ENCODE peak calls at places on chromosome 19, in four cellular contexts. One of them, this sample, is unnamed. For H3K4me1, the result is how much of the 10 kb centered on the place peaks cover.

GRCh38 chr19:53047379-53047778 is 2.8 kb downstream of the ERVV-2 start:
- DNase-seq in fibroblast of lung: no peak
- DNase-seq in hepatocyte: no peak
- DNase-seq in PC-3: no peak
- DNase-seq in this sample: no peak

GRCh38 chr19:33449799-33450198 is 71.8 kb downstream of the PEPD start:
- DNase-seq in fibroblast of lung: no peak
- DNase-seq in hepatocyte: no peak
- DNase-seq in PC-3: no peak
- DNase-seq in this sample: no peak

GRCh38 chr19:53992815-53993214 is 1.4 kb downstream of the CACNG6 start:
- DNase-seq in fibroblast of lung: no peak
- DNase-seq in hepatocyte: no peak
- DNase-seq in PC-3: no peak
- DNase-seq in this sample: no peak

GRCh38 chr19:6935618-6936017 is 48.2 kb downstream of the ADGRE1 start:
- DNase-seq in fibroblast of lung: no peak
- DNase-seq in hepatocyte: no peak
- DNase-seq in PC-3: no peak
- DNase-seq in this sample: no peak

GRCh38 chr19:38319421-38320258 is at the start of gene KCNK6:
- DNase-seq in fibroblast of lung: peak
- DNase-seq in hepatocyte: peak
- DNase-seq in PC-3: no peak
- DNase-seq in this sample: peak

GRCh38 chr19:9189538-9189937 is 10.8 kb downstream of the OR7D2 start:
- DNase-seq in fibroblast of lung: no peak
- DNase-seq in hepatocyte: no peak
- DNase-seq in PC-3: no peak
- DNase-seq in this sample: no peak

GRCh38 chr19:27966390-27966816 is 1246.5 kb downstream of the UQCRFS1 start:
- DNase-seq in fibroblast of lung: peak
- DNase-seq in hepatocyte: peak
- DNase-seq in PC-3: peak
- DNase-seq in this sample: no peak

GRCh38 chr19:43966079-43966694 is 15.2 kb downstream of the ZNF221 start:
- DNase-seq in fibroblast of lung: peak
- DNase-seq in hepatocyte: no peak
- DNase-seq in PC-3: no peak
- DNase-seq in this sample: no peak

GRCh38 chr19:17348700-17349099 is 11.3 kb downstream of the GTPBP3 start:
- DNase-seq in fibroblast of lung: peak
- DNase-seq in hepatocyte: peak
- DNase-seq in PC-3: peak
- DNase-seq in this sample: peak

GRCh38 chr19:37077615-37077928 is 661 bp upstream of the ZNF420 start:
- DNase-seq in fibroblast of lung: peak
- DNase-seq in hepatocyte: no peak
- DNase-seq in PC-3: peak
- DNase-seq in this sample: no peak

GRCh38 chr19:47670736-47671135 is 42.5 kb upstream of the EHD2 start:
- DNase-seq in fibroblast of lung: no peak
- DNase-seq in hepatocyte: no peak
- DNase-seq in PC-3: no peak
- DNase-seq in this sample: no peak
- H3K4me1 ChIP-seq in fibroblast of lung: under half
- H3K4me1 ChIP-seq in hepatocyte: under half
- H3K4me1 ChIP-seq in PC-3: under half
- H3K4me1 ChIP-seq in this sample: under half

GRCh38 chr19:41324921-41325639 is 15.1 kb downstream of the CCDC97 start:
- DNase-seq in fibroblast of lung: peak
- DNase-seq in hepatocyte: peak
- DNase-seq in PC-3: peak
- DNase-seq in this sample: peak
- H3K4me3 ChIP-seq in fibroblast of lung: no peak
- H3K4me3 ChIP-seq in hepatocyte: peak
- H3K4me3 ChIP-seq in PC-3: no peak
- H3K4me3 ChIP-seq in this sample: no peak

GRCh38 chr19:5827891-5828660 is 11.4 kb downstream of the FUT6 start:
- DNase-seq in fibroblast of lung: peak
- DNase-seq in hepatocyte: peak
- DNase-seq in PC-3: peak
- DNase-seq in this sample: peak
- H3K4me2 ChIP-seq in fibroblast of lung: peak
- H3K4me2 ChIP-seq in hepatocyte: peak
- H3K4me2 ChIP-seq in PC-3: peak
- H3K4me2 ChIP-seq in this sample: peak

GRCh38 chr19:4115050-4115817 is 8.7 kb downstream of the MAP2K2 start:
- DNase-seq in fibroblast of lung: no peak
- DNase-seq in hepatocyte: no peak
- DNase-seq in PC-3: no peak
- DNase-seq in this sample: no peak
- H3K4me1 ChIP-seq in fibroblast of lung: under half
- H3K4me1 ChIP-seq in hepatocyte: under half
- H3K4me1 ChIP-seq in PC-3: under half
- H3K4me1 ChIP-seq in this sample: under half

DNA sequence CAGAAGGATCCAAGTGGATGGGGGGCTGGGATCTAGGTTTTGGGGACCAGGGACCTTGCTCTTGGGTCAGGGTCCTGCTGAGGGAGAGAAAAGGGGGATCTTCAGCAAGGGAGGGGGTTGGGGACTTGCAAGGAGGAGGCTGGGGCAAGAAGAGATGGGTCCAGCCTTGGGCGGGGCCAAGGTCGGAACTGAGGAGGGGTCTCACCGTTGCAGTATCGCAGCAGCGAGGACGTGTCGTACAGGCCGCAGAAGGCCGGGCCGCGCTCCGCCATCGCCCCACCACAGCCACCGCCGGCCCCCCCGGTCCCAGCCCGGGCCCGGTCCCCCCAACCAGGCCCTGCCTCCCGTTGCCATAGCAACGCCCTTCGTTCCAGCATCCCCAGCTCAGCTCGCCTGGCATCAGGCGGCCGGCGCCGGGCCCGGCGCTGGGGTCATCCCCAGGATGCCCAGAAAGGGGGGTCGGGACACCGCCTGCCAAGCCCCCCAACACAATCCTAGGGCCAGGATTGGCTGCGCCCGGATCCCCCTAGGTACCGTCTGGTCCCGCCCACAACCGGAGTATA is 6.0 kb upstream of the EML2 start:
- DNase-seq in fibroblast of lung: no peak
- DNase-seq in hepatocyte: no peak
- DNase-seq in PC-3: no peak
- DNase-seq in this sample: no peak
- H3K4me3 ChIP-seq in fibroblast of lung: peak
- H3K4me3 ChIP-seq in hepatocyte: no peak
- H3K4me3 ChIP-seq in PC-3: peak
- H3K4me3 ChIP-seq in this sample: peak

DNA sequence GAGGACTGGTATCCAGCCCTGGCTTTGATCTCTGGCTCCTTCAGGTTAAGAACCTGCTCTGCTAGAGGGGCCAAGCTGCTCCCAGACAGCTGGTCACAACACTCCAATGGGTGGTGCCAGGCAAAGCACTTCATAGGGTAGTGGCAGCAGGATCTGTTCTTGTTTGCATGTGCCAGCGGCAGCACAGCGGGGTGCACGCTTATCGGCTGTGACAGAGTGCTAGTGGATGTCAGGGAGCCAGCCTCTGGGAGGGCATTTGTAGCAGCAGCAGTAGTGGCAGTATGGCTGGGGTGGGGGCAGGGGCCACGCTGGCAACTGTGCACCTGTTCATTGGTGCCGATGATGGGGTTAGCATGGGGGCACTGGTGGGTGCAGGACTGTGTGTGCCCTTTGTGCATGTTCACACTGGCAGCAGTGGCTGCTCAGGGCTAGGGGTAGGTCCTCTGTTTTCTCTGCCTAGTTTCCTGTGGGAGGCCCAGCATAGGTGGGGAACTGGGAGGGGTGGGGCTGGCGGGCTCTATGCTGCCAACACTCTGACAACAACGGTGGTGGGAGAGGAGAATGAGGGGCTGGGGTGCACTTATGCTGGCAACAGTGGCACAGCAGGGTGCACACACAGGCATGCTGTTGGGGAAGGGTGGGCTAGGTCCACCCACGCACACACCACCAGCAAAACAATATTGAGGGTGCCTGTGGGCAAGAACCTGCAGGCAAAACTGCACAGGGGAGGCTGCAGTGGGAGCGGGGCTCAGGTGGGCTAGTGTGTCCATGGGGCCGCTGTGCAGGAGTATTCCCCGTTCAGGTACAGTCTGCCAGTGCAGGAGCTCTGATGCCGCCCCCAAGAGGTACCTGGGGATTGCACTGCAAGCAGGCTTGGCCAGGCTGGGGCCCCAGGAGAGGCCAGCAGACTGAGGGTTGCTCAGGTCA is 19.3 kb downstream of the AP1M1 start:
- DNase-seq in fibroblast of lung: no peak
- DNase-seq in hepatocyte: no peak
- DNase-seq in PC-3: no peak
- DNase-seq in this sample: no peak
- H3K4me2 ChIP-seq in fibroblast of lung: no peak
- H3K4me2 ChIP-seq in hepatocyte: no peak
- H3K4me2 ChIP-seq in PC-3: no peak
- H3K4me2 ChIP-seq in this sample: no peak

DNA sequence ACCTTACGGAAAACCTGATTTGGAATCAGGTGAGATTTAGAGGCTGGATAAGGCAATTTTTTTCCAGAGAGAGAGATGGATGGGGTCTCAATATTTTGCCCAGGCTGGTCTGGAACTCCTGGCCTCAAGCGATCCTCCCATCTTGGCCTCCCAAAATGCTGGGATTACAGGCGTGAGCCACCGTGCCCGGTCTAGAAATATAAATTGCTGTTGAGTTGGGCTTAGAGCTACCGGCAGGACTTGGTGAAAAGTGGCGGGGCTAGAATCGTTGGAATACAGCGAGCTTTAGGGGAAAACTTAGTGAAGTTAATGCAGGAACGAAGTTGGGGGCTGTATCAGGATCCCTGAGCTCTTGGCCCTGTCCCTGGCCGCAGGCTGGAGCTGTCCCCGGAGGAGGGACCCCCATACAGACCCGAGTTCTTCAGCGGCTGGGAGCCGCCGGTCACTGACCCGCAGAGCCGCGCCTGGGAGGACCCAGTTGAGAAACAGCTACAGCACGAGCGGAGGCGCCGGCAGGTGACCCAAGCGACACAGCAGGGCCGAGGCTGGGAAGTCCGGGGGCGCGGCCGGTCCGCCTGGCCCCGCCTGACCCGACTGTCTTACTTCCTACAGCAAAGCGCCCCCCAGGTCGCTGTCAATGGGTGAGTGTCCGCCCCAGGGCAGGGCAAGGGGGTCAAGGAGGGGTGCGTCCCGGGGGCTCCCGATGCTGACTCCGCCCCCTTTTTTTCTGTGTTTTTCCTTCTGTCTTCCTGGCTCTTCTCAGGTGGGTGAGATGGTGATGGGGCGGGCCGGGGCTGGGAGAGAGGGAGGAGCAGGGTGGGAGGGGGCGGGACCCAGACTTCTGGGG is 7.6 kb downstream of the EPS8L1 start:
- DNase-seq in fibroblast of lung: no peak
- DNase-seq in hepatocyte: no peak
- DNase-seq in PC-3: no peak
- DNase-seq in this sample: no peak
- H3K4me1 ChIP-seq in fibroblast of lung: under half
- H3K4me1 ChIP-seq in hepatocyte: under half
- H3K4me1 ChIP-seq in PC-3: under half
- H3K4me1 ChIP-seq in this sample: under half

This sample was measured in endothelial cell of umbilical vein.